ENCODE peak calls at places on chromosomes 3 and 15, in eight cellular contexts. One of them, this sample, is unnamed. For H3K27me3, the result is how much of the 10 kb centered on the place peaks cover.

GRCh38 chr15:29925227-29926082 is 103.2 kb upstream of the TJP1 start:
- DNase-seq in breast epithelium: no peak
- DNase-seq in right atrium auricular region: no peak
- DNase-seq in heart left ventricle: peak
- DNase-seq in neuronal stem cell: peak
- DNase-seq in tibial nerve: peak
- DNase-seq in H9: peak
- DNase-seq in HepG2: peak
- DNase-seq in this sample: no peak

GRCh38 chr3:134871818-134872217 is 76.8 kb downstream of the EPHB1 start:
- DNase-seq in breast epithelium: no peak
- DNase-seq in tibial nerve: no peak
- DNase-seq in heart left ventricle: no peak
- DNase-seq in H9: no peak
- DNase-seq in neuronal stem cell: no peak
- DNase-seq in HepG2: no peak
- DNase-seq in right atrium auricular region: no peak
- DNase-seq in this sample: no peak

GRCh38 chr3:53005338-53005737 is 40.5 kb downstream of the SFMBT1 start:
- DNase-seq in tibial nerve: no peak
- DNase-seq in neuronal stem cell: no peak
- DNase-seq in breast epithelium: no peak
- DNase-seq in HepG2: no peak
- DNase-seq in H9: no peak
- DNase-seq in heart left ventricle: no peak
- DNase-seq in right atrium auricular region: no peak
- DNase-seq in this sample: no peak

GRCh38 chr3:11480663-11481298 is 162.9 kb downstream of the VGLL4 start:
- DNase-seq in neuronal stem cell: no peak
- DNase-seq in HepG2: peak
- DNase-seq in H9: peak
- DNase-seq in breast epithelium: no peak
- DNase-seq in heart left ventricle: no peak
- DNase-seq in right atrium auricular region: no peak
- DNase-seq in tibial nerve: no peak
- DNase-seq in this sample: no peak

GRCh38 chr15:94526071-94526689 is 294.8 kb downstream of the MCTP2 start:
- DNase-seq in tibial nerve: no peak
- DNase-seq in neuronal stem cell: no peak
- DNase-seq in right atrium auricular region: no peak
- DNase-seq in HepG2: no peak
- DNase-seq in breast epithelium: no peak
- DNase-seq in heart left ventricle: no peak
- DNase-seq in H9: peak
- DNase-seq in this sample: no peak

GRCh38 chr3:141333796-141334626 is 34.3 kb upstream of the ZBTB38 start:
- DNase-seq in heart left ventricle: no peak
- DNase-seq in HepG2: no peak
- DNase-seq in tibial nerve: no peak
- DNase-seq in neuronal stem cell: no peak
- DNase-seq in breast epithelium: no peak
- DNase-seq in right atrium auricular region: no peak
- DNase-seq in H9: no peak
- DNase-seq in this sample: no peak

GRCh38 chr15:93566777-93567176 is 477.8 kb upstream of the RGMA start:
- DNase-seq in neuronal stem cell: no peak
- DNase-seq in right atrium auricular region: no peak
- DNase-seq in breast epithelium: no peak
- DNase-seq in tibial nerve: no peak
- DNase-seq in heart left ventricle: no peak
- DNase-seq in H9: no peak
- DNase-seq in HepG2: no peak
- DNase-seq in this sample: no peak

GRCh38 chr3:169430687-169431404 is 232.7 kb downstream of the MECOM start:
- DNase-seq in tibial nerve: no peak
- DNase-seq in breast epithelium: no peak
- DNase-seq in right atrium auricular region: no peak
- DNase-seq in H9: no peak
- DNase-seq in HepG2: no peak
- DNase-seq in neuronal stem cell: no peak
- DNase-seq in heart left ventricle: peak
- DNase-seq in this sample: no peak

GRCh38 chr15:100873029-100873677 is 6.5 kb upstream of the ALDH1A3 start:
- DNase-seq in tibial nerve: peak
- DNase-seq in right atrium auricular region: peak
- DNase-seq in HepG2: peak
- DNase-seq in neuronal stem cell: peak
- DNase-seq in heart left ventricle: peak
- DNase-seq in H9: peak
- DNase-seq in breast epithelium: no peak
- DNase-seq in this sample: peak

GRCh38 chr15:44102675-44103254 is 92.3 kb downstream of the FRMD5 start:
- DNase-seq in HepG2: peak
- DNase-seq in tibial nerve: peak
- DNase-seq in heart left ventricle: no peak
- DNase-seq in neuronal stem cell: peak
- DNase-seq in H9: no peak
- DNase-seq in right atrium auricular region: no peak
- DNase-seq in breast epithelium: no peak
- DNase-seq in this sample: no peak

GRCh38 chr3:155010416-155010815 is 69.7 kb upstream of the MME start:
- DNase-seq in H9: no peak
- DNase-seq in heart left ventricle: no peak
- DNase-seq in breast epithelium: no peak
- DNase-seq in neuronal stem cell: no peak
- DNase-seq in HepG2: no peak
- DNase-seq in tibial nerve: no peak
- DNase-seq in right atrium auricular region: no peak
- DNase-seq in this sample: no peak

GRCh38 chr3:44842376-44842775 is 19.3 kb upstream of the TMEM42 start:
- DNase-seq in neuronal stem cell: no peak
- DNase-seq in breast epithelium: no peak
- DNase-seq in H9: no peak
- DNase-seq in heart left ventricle: no peak
- DNase-seq in right atrium auricular region: no peak
- DNase-seq in tibial nerve: no peak
- DNase-seq in HepG2: no peak
- DNase-seq in this sample: no peak

GRCh38 chr3:159443266-159443665 is 545.4 kb upstream of the IL12A start:
- DNase-seq in breast epithelium: no peak
- DNase-seq in tibial nerve: no peak
- DNase-seq in H9: no peak
- DNase-seq in right atrium auricular region: no peak
- DNase-seq in heart left ventricle: no peak
- DNase-seq in neuronal stem cell: no peak
- DNase-seq in HepG2: no peak
- DNase-seq in this sample: no peak

GRCh38 chr3:79167651-79168416 is 600.0 kb downstream of the ROBO1 start:
- DNase-seq in H9: no peak
- DNase-seq in breast epithelium: no peak
- DNase-seq in HepG2: no peak
- DNase-seq in tibial nerve: no peak
- DNase-seq in neuronal stem cell: no peak
- DNase-seq in right atrium auricular region: no peak
- DNase-seq in heart left ventricle: no peak
- DNase-seq in this sample: no peak

GRCh38 chr3:53775834-53776251 is 70.4 kb downstream of the CHDH start:
- DNase-seq in H9: no peak
- DNase-seq in heart left ventricle: no peak
- DNase-seq in tibial nerve: no peak
- DNase-seq in neuronal stem cell: no peak
- DNase-seq in right atrium auricular region: no peak
- DNase-seq in HepG2: no peak
- DNase-seq in breast epithelium: no peak
- DNase-seq in this sample: no peak

GRCh38 chr3:124246366-124246765 is 254.4 kb upstream of the ROPN1 start:
- DNase-seq in right atrium auricular region: no peak
- DNase-seq in heart left ventricle: no peak
- DNase-seq in tibial nerve: no peak
- DNase-seq in neuronal stem cell: no peak
- DNase-seq in H9: no peak
- DNase-seq in breast epithelium: no peak
- DNase-seq in HepG2: no peak
- DNase-seq in this sample: no peak

GRCh38 chr3:72487078-72487765 is 361.0 kb downstream of the SHQ1 start:
- DNase-seq in breast epithelium: peak
- DNase-seq in neuronal stem cell: no peak
- DNase-seq in HepG2: peak
- DNase-seq in tibial nerve: peak
- DNase-seq in right atrium auricular region: peak
- DNase-seq in H9: peak
- DNase-seq in heart left ventricle: peak
- DNase-seq in this sample: no peak

GRCh38 chr3:98012974-98013373 is 22.1 kb downstream of the GABRR3 start:
- DNase-seq in neuronal stem cell: no peak
- DNase-seq in heart left ventricle: no peak
- DNase-seq in breast epithelium: no peak
- DNase-seq in H9: no peak
- DNase-seq in right atrium auricular region: no peak
- DNase-seq in HepG2: peak
- DNase-seq in tibial nerve: no peak
- DNase-seq in this sample: no peak

GRCh38 chr15:26160343-26160742 is 297.2 kb upstream of the ATP10A start:
- DNase-seq in HepG2: no peak
- DNase-seq in heart left ventricle: no peak
- DNase-seq in tibial nerve: no peak
- DNase-seq in right atrium auricular region: no peak
- DNase-seq in H9: no peak
- DNase-seq in breast epithelium: no peak
- DNase-seq in neuronal stem cell: no peak
- DNase-seq in this sample: no peak

DNA sequence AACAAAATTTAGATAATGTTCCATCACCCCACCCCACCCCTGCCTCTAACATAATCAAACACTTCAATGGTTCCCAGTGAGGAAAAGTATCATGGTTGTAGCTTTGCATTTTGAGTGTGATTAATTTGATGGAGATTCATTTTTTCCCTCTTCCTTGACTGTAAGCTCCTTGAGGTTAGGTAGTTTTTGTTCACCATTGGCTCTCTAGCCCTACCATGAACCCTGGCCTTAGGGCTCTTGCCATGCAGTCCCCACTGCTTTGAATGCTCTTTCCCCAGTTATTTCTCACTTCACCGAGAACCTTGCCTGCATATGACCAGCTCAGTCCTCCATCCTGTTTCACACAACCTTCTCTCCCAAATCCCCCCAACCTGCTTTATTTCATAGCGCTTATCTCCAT is 5.0 kb upstream of the MBNL1 start:
- DNase-seq in right atrium auricular region: no peak
- DNase-seq in H9: no peak
- DNase-seq in HepG2: no peak
- DNase-seq in tibial nerve: no peak
- DNase-seq in neuronal stem cell: no peak
- DNase-seq in heart left ventricle: no peak
- DNase-seq in breast epithelium: no peak
- DNase-seq in this sample: no peak
- H3K27me3 ChIP-seq in right atrium auricular region: under half
- H3K27me3 ChIP-seq in H9: under half
- H3K27me3 ChIP-seq in HepG2: under half
- H3K27me3 ChIP-seq in tibial nerve: under half
- H3K27me3 ChIP-seq in neuronal stem cell: under half
- H3K27me3 ChIP-seq in heart left ventricle: under half
- H3K27me3 ChIP-seq in breast epithelium: under half
- H3K27me3 ChIP-seq in this sample: under half

DNA sequence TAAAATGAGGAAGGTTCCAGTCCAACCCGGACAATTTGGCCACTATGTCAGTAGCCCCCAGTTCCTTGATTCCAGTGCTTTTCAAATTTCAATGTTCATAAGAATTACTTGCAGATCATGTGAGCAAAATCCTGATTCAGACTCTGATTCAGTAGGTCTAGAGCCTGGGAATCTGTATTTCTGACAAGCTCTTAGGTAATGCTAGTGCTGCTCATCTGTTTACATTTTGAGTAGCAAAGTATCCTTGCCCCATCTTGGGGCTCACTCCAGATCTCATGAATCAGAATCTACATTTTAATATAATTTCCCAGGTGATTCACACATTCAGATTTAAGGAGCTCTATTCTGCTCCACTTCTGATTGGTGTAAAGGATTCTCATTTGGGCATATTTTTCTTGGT is 142.0 kb downstream of the NAALADL2 start:
- DNase-seq in neuronal stem cell: no peak
- DNase-seq in breast epithelium: no peak
- DNase-seq in right atrium auricular region: no peak
- DNase-seq in H9: no peak
- DNase-seq in tibial nerve: no peak
- DNase-seq in HepG2: no peak
- DNase-seq in heart left ventricle: no peak
- DNase-seq in this sample: no peak
- H3K27ac ChIP-seq in neuronal stem cell: no peak
- H3K27ac ChIP-seq in breast epithelium: no peak
- H3K27ac ChIP-seq in right atrium auricular region: no peak
- H3K27ac ChIP-seq in H9: no peak
- H3K27ac ChIP-seq in tibial nerve: no peak
- H3K27ac ChIP-seq in HepG2: no peak
- H3K27ac ChIP-seq in heart left ventricle: no peak
- H3K27ac ChIP-seq in this sample: no peak

GRCh38 chr3:48660800-48661400 is 1.8 kb downstream of the CELSR3 start:
- DNase-seq in tibial nerve: no peak
- DNase-seq in neuronal stem cell: no peak
- DNase-seq in H9: no peak
- DNase-seq in right atrium auricular region: no peak
- DNase-seq in breast epithelium: no peak
- DNase-seq in heart left ventricle: no peak
- DNase-seq in HepG2: no peak
- DNase-seq in this sample: no peak

GRCh38 chr3:48662753-48663488 is at the start of gene CELSR3:
- DNase-seq in H9: peak
- DNase-seq in right atrium auricular region: peak
- DNase-seq in heart left ventricle: peak
- DNase-seq in neuronal stem cell: peak
- DNase-seq in HepG2: peak
- DNase-seq in tibial nerve: peak
- DNase-seq in breast epithelium: peak
- DNase-seq in this sample: peak

GRCh38 chr3:48662140-48662752 is 440 bp downstream of the CELSR3 start:
- DNase-seq in HepG2: no peak
- DNase-seq in neuronal stem cell: no peak
- DNase-seq in heart left ventricle: no peak
- DNase-seq in right atrium auricular region: no peak
- DNase-seq in tibial nerve: no peak
- DNase-seq in breast epithelium: no peak
- DNase-seq in H9: peak
- DNase-seq in this sample: no peak

GRCh38 chr3:48663489-48664312 is 1.0 kb upstream of the CELSR3 start:
- DNase-seq in heart left ventricle: peak
- DNase-seq in H9: peak
- DNase-seq in breast epithelium: peak
- DNase-seq in right atrium auricular region: peak
- DNase-seq in tibial nerve: peak
- DNase-seq in neuronal stem cell: peak
- DNase-seq in HepG2: peak
- DNase-seq in this sample: peak

GRCh38 chr3:48661501-48662139 is 1.1 kb downstream of the CELSR3 start:
- DNase-seq in breast epithelium: peak
- DNase-seq in HepG2: peak
- DNase-seq in heart left ventricle: peak
- DNase-seq in right atrium auricular region: peak
- DNase-seq in H9: peak
- DNase-seq in neuronal stem cell: peak
- DNase-seq in tibial nerve: peak
- DNase-seq in this sample: peak
- H3K27me3 ChIP-seq in breast epithelium: under half
- H3K27me3 ChIP-seq in HepG2: under half
- H3K27me3 ChIP-seq in heart left ventricle: under half
- H3K27me3 ChIP-seq in right atrium auricular region: under half
- H3K27me3 ChIP-seq in H9: under half
- H3K27me3 ChIP-seq in neuronal stem cell: under half
- H3K27me3 ChIP-seq in tibial nerve: under half
- H3K27me3 ChIP-seq in this sample: under half

GRCh38 chr15:84702961-84703482 is 12.9 kb downstream of the SEC11A start:
- DNase-seq in neuronal stem cell: no peak
- DNase-seq in H9: no peak
- DNase-seq in tibial nerve: peak
- DNase-seq in breast epithelium: no peak
- DNase-seq in right atrium auricular region: peak
- DNase-seq in heart left ventricle: peak
- DNase-seq in HepG2: no peak
- DNase-seq in this sample: no peak
- H3K27ac ChIP-seq in neuronal stem cell: no peak
- H3K27ac ChIP-seq in H9: no peak
- H3K27ac ChIP-seq in tibial nerve: peak
- H3K27ac ChIP-seq in breast epithelium: peak
- H3K27ac ChIP-seq in right atrium auricular region: peak
- H3K27ac ChIP-seq in heart left ventricle: no peak
- H3K27ac ChIP-seq in HepG2: no peak
- H3K27ac ChIP-seq in this sample: no peak

This sample was measured in CD4-positive, alpha-beta T cell.